ENCODE peak calls at places on chromosomes 16 and 17, in six cellular contexts. P is astrocyte, R is hepatocyte, A is fibroblast of lung, H is keratinocyte, W is K562. V is an unnamed sample.

GRCh38 chr17:77617516-77617915 is 341.0 kb upstream of the TNRC6C start:
- DNase-seq in P (no peak), R (no peak), A (no peak), H (no peak), W (no peak), V (no peak)

GRCh38 chr17:77432034-77432554 is 291.3 kb downstream of the SEC14L1 start:
- DNase-seq in P (no peak), R (no peak), A (no peak), H (no peak), W (no peak), V (no peak)

GRCh38 chr17:36544049-36544319 is 735 bp upstream of the GGNBP2 start:
- DNase-seq in P (peak; percentile 47), R (peak; percentile 72), A (peak; percentile 55), H (no peak), W (peak; percentile 74), V (peak; percentile 72)

GRCh38 chr17:562174-562573 is 152.5 kb downstream of the VPS53 start:
- DNase-seq in P (no peak), R (no peak), A (no peak), H (no peak), W (no peak), V (no peak)

GRCh38 chr17:77698903-77699615 is 259.4 kb upstream of the TNRC6C start:
- DNase-seq in P (no peak), R (no peak), A (no peak), H (no peak), W (no peak), V (no peak)

GRCh38 chr16:49855280-49855821 is 561 bp downstream of the ZNF423 start:
- DNase-seq in P (peak; percentile 62), R (peak; percentile 94), A (peak; percentile 78), H (no peak), W (peak; percentile 71), V (peak; percentile 65)

GRCh38 chr16:2963611-2964415 is at the start of gene KREMEN2:
- DNase-seq in P (no peak), R (peak; percentile 59), A (no peak), H (no peak), W (peak; percentile 93), V (no peak)

GRCh38 chr16:88455610-88456355 is 2.7 kb downstream of the ZFPM1 start:
- DNase-seq in P (peak; percentile 28), R (peak; percentile 71), A (peak; percentile 47), H (no peak), W (peak; percentile 92), V (peak; percentile 74)

GRCh38 chr17:6366144-6366755 is 68.7 kb downstream of the AIPL1 start:
- DNase-seq in P (peak; percentile 77), R (peak; percentile 18), A (peak; percentile 82), H (no peak), W (no peak), V (no peak)

GRCh38 chr16:1158456-1159324 is 5.8 kb downstream of the CACNA1H start:
- DNase-seq in P (no peak), R (no peak), A (peak; percentile 38), H (no peak), W (no peak), V (no peak)

GRCh38 chr17:61594294-61594825 is 3.3 kb upstream of the NACA2 start:
- DNase-seq in P (no peak), R (no peak), A (peak; percentile 12), H (no peak), W (no peak), V (no peak)

GRCh38 chr16:65071371-65072311 is 50.2 kb downstream of the CDH11 start:
- DNase-seq in P (peak; percentile 72), R (no peak), A (peak; percentile 74), H (no peak), W (no peak), V (no peak)

GRCh38 chr16:68350951-68351350 is 40.1 kb downstream of the PRMT7 start:
- DNase-seq in P (no peak), R (no peak), A (no peak), H (no peak), W (no peak), V (no peak)

GRCh38 chr16:86865866-86866675 is 287.7 kb downstream of the FOXL1 start:
- DNase-seq in P (no peak), R (peak; percentile 71), A (no peak), H (no peak), W (no peak), V (no peak)

GRCh38 chr17:40318835-40319332 is 9.9 kb downstream of the RARA start:
- DNase-seq in P (no peak), R (peak; percentile 6), A (no peak), H (no peak), W (no peak), V (no peak)

GRCh38 chr16:80899804-80900592 is 95.6 kb upstream of the CDYL2 start:
- DNase-seq in P (peak; percentile 87), R (peak; percentile 41), A (peak; percentile 92), H (no peak), W (peak; percentile 30), V (no peak)

GRCh38 chr16:89279666-89280481 is 62.4 kb downstream of the ZNF778 start:
- DNase-seq in P (no peak), R (no peak), A (no peak), H (no peak), W (no peak), V (no peak)

GRCh38 chr17:949623-950338 is 29.8 kb downstream of the NXN start:
- DNase-seq in P (no peak), R (no peak), A (no peak), H (no peak), W (no peak), V (no peak)

GRCh38 chr16:15726715-15727114 is 76.7 kb downstream of the NDE1 start:
- DNase-seq in P (no peak), R (peak; percentile 19), A (no peak), H (no peak), W (no peak), V (no peak)

GRCh38 chr16:82157836-82158235 is 12.2 kb downstream of the MPHOSPH6 start:
- DNase-seq in P (no peak), R (peak; percentile 7), A (no peak), H (no peak), W (no peak), V (no peak)

GRCh38 chr17:40490289-40490853 is 11.1 kb downstream of the TNS4 start:
- DNase-seq in P (peak; percentile 44), R (peak; percentile 70), A (peak; percentile 69), H (peak; percentile 81), W (peak; percentile 34), V (peak; percentile 79)

GRCh38 chr17:15268003-15268402 is 2.9 kb upstream of the PMP22 start:
- DNase-seq in P (no peak), R (no peak), A (no peak), H (no peak), W (no peak), V (no peak)

GRCh38 chr17:40410082-40410481 is 7.6 kb downstream of the TOP2A start:
- DNase-seq in P (no peak), R (no peak), A (no peak), H (no peak), W (no peak), V (no peak)

GRCh38 chr17:61724777-61725176 is 133.8 kb upstream of the NACA2 start:
- DNase-seq in P (no peak), R (no peak), A (no peak), H (no peak), W (no peak), V (no peak)

GRCh38 chr16:13594798-13595197 is 325.2 kb upstream of the ERCC4 start:
- DNase-seq in P (no peak), R (no peak), A (no peak), H (no peak), W (no peak), V (no peak)

GRCh38 chr17:29733151-29733550 is 110.4 kb upstream of the CORO6 start:
- DNase-seq in P (no peak), R (no peak), A (no peak), H (no peak), W (no peak), V (no peak)

GRCh38 chr16:80583466-80583865 is 42.7 kb downstream of the DYNLRB2 start:
- DNase-seq in P (peak; percentile 85), R (no peak), A (peak; percentile 90), H (no peak), W (no peak), V (no peak)

GRCh38 chr17:47850692-47851573 is at the start of gene SP6:
- DNase-seq in P (peak; percentile 42), R (peak; percentile 94), A (peak; percentile 65), H (no peak), W (peak; percentile 93), V (no peak)
- TF ChIP-seq CTCF in P (no peak), R (peak; percentile 37), A (no peak), H (peak; percentile 45), W (no peak), V (no peak)

GRCh38 chr16:27230562-27230991 is 27.3 kb downstream of the KDM8 start:
- DNase-seq in P (no peak), R (no peak), A (no peak), H (no peak), W (no peak), V (no peak)

GRCh38 chr16:27231692-27232060 is 28.4 kb downstream of the KDM8 start:
- DNase-seq in P (no peak), R (no peak), A (no peak), H (no peak), W (no peak), V (no peak)

GRCh38 chr16:27233731-27234130 is 30.4 kb downstream of the KDM8 start:
- DNase-seq in P (no peak), R (no peak), A (no peak), H (no peak), W (no peak), V (peak; percentile 44)

GRCh38 chr16:27232875-27233605 is 29.7 kb downstream of the KDM8 start:
- DNase-seq in P (no peak), R (no peak), A (no peak), H (no peak), W (no peak), V (peak; percentile 53)

DNA sequence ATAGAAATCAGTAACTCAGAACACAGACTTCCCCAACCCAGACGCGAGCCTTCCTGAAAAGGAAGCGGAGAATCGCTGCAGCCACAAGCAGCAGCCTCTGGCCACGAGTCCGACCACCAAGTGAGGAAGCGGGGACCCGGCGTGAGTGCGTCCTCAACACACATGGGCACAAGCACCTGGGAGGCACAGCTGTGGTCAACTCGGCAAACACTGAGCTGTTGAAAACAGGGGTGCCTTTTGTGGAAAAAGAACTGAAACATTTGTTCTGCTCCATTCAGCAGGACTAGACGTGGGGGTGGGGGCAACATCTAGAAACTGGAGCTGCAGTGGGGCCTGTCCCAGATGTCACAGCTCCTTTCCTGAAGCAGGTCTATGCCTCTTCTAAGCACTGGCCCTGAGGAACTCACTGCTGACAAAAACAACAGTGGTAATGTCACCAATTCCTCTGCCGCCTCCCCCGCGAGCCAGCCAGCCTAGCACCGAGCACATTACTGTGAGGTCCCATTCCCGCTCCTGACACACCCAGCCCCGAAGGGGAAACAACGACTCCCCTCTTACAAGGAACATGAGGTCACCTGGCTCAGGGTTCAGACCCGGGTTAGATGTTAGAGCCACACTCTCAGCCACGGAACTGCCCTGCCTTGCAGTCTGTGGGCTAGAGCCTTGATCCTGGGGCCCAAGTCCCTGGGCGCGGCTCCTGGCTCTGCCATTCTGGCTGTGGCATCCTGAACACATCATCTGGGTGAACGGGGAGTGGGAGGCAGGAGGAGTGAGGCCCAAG is 28.9 kb downstream of the KDM8 start:
- DNase-seq in P (peak; percentile 13), R (no peak), A (peak; percentile 32), H (no peak), W (no peak), V (peak; percentile 90)
- H2AFZ ChIP-seq in P (no peak overlapping the region), R (no peak overlapping the region), A (no peak overlapping the region), H (no peak overlapping the region), W (no peak overlapping the region), V (no peak overlapping the region)

GRCh38 chr17:27544350-27545131 is 86.4 kb upstream of the LGALS9 start:
- DNase-seq in P (peak; percentile 96), R (no peak), A (peak; percentile 94), H (no peak), W (peak; percentile 87), V (peak; percentile 51)
- TF ChIP-seq CTCF in P (no peak), R (no peak), A (no peak), H (no peak), W (peak; percentile 21), V (no peak)

GRCh38 chr17:13735444-13735843 is 133.7 kb upstream of the HS3ST3A1 start:
- DNase-seq in P (no peak), R (no peak), A (peak; percentile 26), H (no peak), W (peak; percentile 7), V (no peak)
- H2AFZ ChIP-seq in P (no peak overlapping the region), R (no peak overlapping the region), A (no peak overlapping the region), H (no peak overlapping the region), W (no peak overlapping the region), V (no peak overlapping the region)